ENCODE peak calls at places on chromosomes 3 and 15, in five cellular contexts. G, M, Y, A and K are unnamed samples.

GRCh38 chr3:39249453-39250115 is 30.3 kb downstream of the CX3CR1 start:
- DNase-seq in G (no peak), M (no peak), Y (no peak), A (no peak), K (no peak)

GRCh38 chr3:68436619-68437411 is 495.5 kb downstream of the TAFA4 start:
- DNase-seq in G (no peak), M (no peak), Y (no peak), A (no peak), K (no peak)

GRCh38 chr3:99499235-99499798 is 139.1 kb upstream of the COL8A1 start:
- DNase-seq in G (no peak), M (peak), Y (no peak), A (peak), K (peak)

GRCh38 chr3:65758871-65759598 is 279.7 kb downstream of the MAGI1 start:
- DNase-seq in G (no peak), M (no peak), Y (no peak), A (no peak), K (no peak)

GRCh38 chr3:61627768-61628185 is 66.4 kb downstream of the PTPRG start:
- DNase-seq in G (no peak), M (peak), Y (no peak), A (no peak), K (no peak)

GRCh38 chr3:101223016-101223415 is 97.4 kb downstream of the IMPG2 start:
- DNase-seq in G (no peak), M (no peak), Y (no peak), A (no peak), K (no peak)

GRCh38 chr15:35168464-35168863 is 83.4 kb upstream of the NANOGP8 start:
- DNase-seq in G (no peak), M (peak), Y (no peak), A (no peak), K (no peak)

GRCh38 chr15:25501828-25502446 is 63.1 kb upstream of the UBE3A start:
- DNase-seq in G (no peak), M (peak), Y (no peak), A (no peak), K (no peak)

GRCh38 chr3:53890726-53891499 is 746 bp downstream of the SELENOK start:
- DNase-seq in G (no peak), M (peak), Y (peak), A (no peak), K (peak)

GRCh38 chr3:40487172-40487571 is 10.2 kb downstream of the ZNF619 start:
- DNase-seq in G (no peak), M (no peak), Y (no peak), A (no peak), K (no peak)

GRCh38 chr3:190122198-190122771 is 1.6 kb upstream of the P3H2 start:
- DNase-seq in G (no peak), M (no peak), Y (no peak), A (no peak), K (no peak)

GRCh38 chr15:47586653-47587224 is 130.6 kb upstream of the SEMA6D start:
- DNase-seq in G (no peak), M (no peak), Y (peak), A (no peak), K (no peak)

GRCh38 chr15:73631915-73632669 is 1.1 kb downstream of the NPTN start:
- DNase-seq in G (peak), M (peak), Y (peak), A (peak), K (no peak)
- TF ChIP-seq POLR2AphosphoS5 in G (peak), M (no peak), Y (peak), A (no peak), K (peak)

GRCh38 chr3:13332158-13332557 is 88.0 kb downstream of the NUP210 start:
- DNase-seq in G (no peak), M (no peak), Y (peak), A (no peak), K (peak)
- TF ChIP-seq POLR2A in G (no peak), M (no peak), Y (no peak), A (no peak), K (no peak)

DNA sequence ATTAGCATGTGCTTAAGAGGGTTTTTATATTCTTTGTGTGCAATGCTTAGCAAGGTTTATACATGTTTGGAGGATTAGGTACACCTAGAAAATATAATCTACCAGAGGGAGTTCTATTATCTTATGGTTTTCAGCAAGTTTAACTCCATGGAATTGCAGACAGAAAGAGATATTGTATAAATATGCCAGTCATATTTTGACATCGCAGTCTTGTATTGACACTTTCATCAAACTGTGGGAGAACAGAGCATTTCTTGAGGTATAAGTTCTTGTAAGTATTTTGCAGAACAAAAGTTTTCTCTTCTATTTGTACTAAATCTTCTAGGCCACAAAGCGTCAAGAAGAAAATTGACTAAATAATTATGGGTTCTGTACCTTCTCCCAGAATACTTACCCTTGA is 410.1 kb downstream of the RBMS3 start:
- DNase-seq in G (no peak), M (no peak), Y (no peak), A (no peak), K (no peak)
- TF ChIP-seq POLR2AphosphoS5 in G (no peak), M (no peak), Y (no peak), A (no peak), K (no peak)

GRCh38 chr3:49026536-49026935 is 2.7 kb downstream of the IMPDH2 start:
- DNase-seq in G (no peak), M (no peak), Y (no peak), A (no peak), K (no peak)

GRCh38 chr3:49024449-49024848 is 2.5 kb downstream of the NDUFAF3 start:
- DNase-seq in G (no peak), M (no peak), Y (no peak), A (no peak), K (no peak)

GRCh38 chr3:49023775-49024174 is 1.9 kb downstream of the NDUFAF3 start:
- DNase-seq in G (no peak), M (no peak), Y (no peak), A (no peak), K (no peak)

GRCh38 chr3:49025793-49026520 is 3.2 kb downstream of the IMPDH2 start:
- DNase-seq in G (no peak), M (no peak), Y (no peak), A (no peak), K (no peak)

GRCh38 chr3:49025005-49025792 is 3.3 kb downstream of the NDUFAF3 start:
- DNase-seq in G (no peak), M (no peak), Y (no peak), A (no peak), K (no peak)
- TF ChIP-seq POLR2A in G (no peak), M (no peak), Y (no peak), A (peak), K (no peak)

DNA sequence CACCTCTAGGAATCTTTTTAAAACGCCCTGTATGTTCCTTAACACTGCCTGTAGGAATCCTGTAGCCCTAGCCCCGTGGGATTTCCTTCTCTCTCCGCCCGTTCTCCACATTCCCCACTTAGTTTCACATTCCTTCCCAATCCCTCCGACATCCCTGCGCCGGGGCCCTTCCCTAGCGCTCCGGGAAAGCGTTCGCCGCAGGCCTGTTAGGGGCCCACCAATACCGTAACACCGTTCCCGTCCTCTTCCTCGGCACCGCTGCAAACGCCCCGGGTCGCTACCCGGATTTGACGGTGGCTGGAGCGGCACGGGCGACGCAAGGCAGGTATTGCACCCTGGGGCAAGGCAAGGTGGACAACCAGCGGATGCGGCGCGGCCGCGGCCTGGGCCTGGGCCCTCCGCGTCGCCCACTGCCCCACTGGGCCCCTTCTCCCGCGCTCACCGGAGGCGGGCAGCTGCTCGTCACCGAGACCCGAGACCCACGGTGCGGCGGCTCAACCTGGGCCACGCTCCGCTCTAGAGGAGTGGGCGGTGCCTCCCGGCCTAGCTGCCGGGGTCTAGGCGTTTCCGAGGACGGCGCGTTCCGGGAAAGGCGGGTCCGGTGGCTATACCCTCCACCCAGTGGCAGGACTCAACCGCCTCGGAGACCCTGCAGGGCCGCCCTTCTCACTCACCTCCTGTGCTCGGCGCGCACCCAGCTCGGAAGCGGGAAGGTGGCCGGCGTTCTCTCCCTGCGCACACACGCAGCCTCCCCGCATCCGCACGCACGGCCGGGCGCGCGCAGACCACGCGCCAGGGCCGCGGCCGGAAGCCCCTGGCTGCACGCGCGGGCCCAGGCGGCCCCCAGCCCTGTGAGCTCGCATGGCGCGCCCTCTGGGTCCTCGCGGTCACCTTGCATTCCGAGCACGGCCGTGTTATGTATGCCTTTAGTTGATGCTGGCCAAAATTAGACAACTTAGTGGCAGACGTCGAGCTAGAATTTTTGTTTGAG is at the start of gene B3GALNT1:
- DNase-seq in G (peak), M (peak), Y (peak), A (no peak), K (peak)
- TF ChIP-seq POLR2AphosphoS5 in G (no peak), M (peak), Y (peak), A (no peak), K (no peak)

DNA sequence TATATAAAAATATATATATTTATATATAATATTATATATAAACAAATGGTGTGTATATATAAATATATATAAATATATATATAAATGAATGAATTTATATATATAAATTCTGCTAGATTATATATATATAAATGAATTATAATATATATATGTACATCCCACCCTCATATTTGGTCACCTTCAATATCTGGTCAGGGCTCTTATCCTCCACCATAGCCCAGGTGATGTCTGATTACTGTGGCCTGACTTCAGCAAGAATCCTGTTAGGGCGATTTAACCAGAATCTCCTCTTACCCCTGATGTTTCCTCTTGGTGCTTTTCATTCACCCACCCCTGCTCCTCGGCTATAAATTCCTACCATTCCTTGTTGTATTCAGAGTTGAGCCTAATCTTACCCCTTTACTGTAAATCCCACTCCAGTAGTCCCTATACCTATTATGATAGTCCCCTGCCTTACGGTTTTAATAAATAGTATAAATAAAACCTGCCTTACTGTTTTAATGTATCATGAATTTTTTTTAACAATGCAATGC is 439.6 kb downstream of the PLOD2 start:
- DNase-seq in G (no peak), M (no peak), Y (no peak), A (no peak), K (no peak)
- TF ChIP-seq POLR2A in G (no peak), M (no peak), Y (no peak), A (no peak), K (no peak)

GRCh38 chr3:188573929-188574317 is 420.0 kb downstream of the LPP start:
- DNase-seq in G (no peak), M (no peak), Y (no peak), A (no peak), K (no peak)

GRCh38 chr3:188574885-188575284 is 420.9 kb downstream of the LPP start:
- DNase-seq in G (no peak), M (no peak), Y (no peak), A (no peak), K (no peak)

GRCh38 chr3:188578579-188579363 is 424.8 kb downstream of the LPP start:
- DNase-seq in G (peak), M (peak), Y (no peak), A (no peak), K (no peak)

GRCh38 chr3:188575501-188575900 is 421.5 kb downstream of the LPP start:
- DNase-seq in G (no peak), M (no peak), Y (no peak), A (no peak), K (no peak)

DNA sequence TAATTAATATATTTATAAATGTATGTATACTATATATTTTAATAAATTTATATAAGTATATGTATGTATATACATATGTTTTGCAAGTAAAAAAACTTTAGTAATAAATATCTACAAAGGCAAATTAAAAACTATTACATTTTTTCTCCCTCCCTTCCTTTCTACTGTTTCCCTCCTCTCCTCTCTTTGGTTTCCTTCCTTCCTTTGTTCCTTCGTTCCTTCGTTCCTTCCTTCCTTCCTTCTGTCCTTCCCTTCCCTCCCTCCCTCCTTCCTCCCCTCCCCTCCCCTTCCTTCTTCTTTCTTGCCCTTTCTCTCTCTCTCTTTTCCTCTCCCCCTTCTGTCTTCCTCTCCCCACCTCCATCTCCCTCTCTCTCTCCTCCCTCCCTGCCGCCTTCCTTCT is 423.6 kb downstream of the LPP start:
- DNase-seq in G (no peak), M (no peak), Y (no peak), A (no peak), K (no peak)
- TF ChIP-seq POLR2AphosphoS5 in G (no peak), M (no peak), Y (no peak), A (no peak), K (no peak)

DNA sequence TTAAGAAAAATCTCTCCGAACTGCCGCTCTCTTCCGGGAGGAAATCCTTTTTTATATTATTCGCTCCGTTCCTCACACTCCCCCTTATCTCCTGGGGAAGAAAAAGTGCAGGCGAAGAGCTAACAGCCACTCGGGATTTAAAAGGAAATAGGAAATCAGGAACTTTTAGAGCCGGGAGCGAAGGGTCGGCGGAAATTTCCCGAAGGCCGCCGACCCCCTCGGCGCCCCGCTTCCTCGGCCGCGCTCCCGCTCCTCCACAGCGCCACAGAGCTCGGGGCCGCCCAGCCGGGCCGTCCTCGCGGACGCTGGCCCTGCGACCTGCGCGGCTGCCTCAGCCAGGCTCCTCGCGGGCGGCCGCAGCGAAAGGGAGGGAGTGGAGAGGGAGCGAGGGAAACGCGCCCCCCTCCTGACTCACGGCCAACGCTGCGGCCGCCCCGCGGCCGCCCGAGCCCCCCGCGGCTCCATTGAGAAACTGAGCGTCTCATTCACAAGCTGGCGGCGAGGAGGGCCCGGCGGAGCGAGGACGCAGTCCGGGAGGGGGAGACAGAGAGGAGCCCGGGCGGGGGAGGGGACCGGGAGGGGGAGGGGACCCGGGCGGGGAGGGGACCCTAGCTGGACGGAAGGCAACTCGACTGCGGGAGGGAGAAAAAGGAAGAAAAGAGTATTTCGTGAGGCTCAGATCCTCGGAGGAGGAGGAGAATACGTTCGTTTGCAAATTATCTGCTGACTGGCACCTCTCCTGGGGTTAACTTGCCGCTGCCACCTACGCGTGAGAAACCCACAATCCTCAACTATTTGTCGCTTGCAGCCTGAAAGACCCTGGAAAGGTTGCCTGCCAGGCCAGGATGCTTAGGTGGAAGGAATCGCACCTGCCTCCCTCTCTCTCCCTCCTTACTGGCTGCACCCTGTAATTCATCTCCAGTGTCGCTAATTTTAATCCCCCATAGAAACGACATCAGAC is at the start of gene PTPN9:
- DNase-seq in G (peak), M (peak), Y (peak), A (peak), K (peak)
- TF ChIP-seq POLR2A in G (no peak), M (peak), Y (peak), A (peak), K (no peak)

GRCh38 chr15:31349233-31350141 is 22.9 kb downstream of the KLF13 start:
- DNase-seq in G (no peak), M (no peak), Y (no peak), A (no peak), K (no peak)
- TF ChIP-seq POLR2AphosphoS5 in G (no peak), M (no peak), Y (no peak), A (no peak), K (no peak)

GRCh38 chr15:40309344-40309862 is 1.7 kb upstream of the PLCB2 start:
- DNase-seq in G (no peak), M (no peak), Y (no peak), A (no peak), K (no peak)

GRCh38 chr15:40308844-40309189 is 1.1 kb upstream of the PLCB2 start:
- DNase-seq in G (peak), M (no peak), Y (no peak), A (peak), K (no peak)

GRCh38 chr15:40306371-40306770 is 1.4 kb downstream of the PLCB2 start:
- DNase-seq in G (peak), M (no peak), Y (no peak), A (no peak), K (no peak)

GRCh38 chr15:40306908-40307307 is 827 bp downstream of the PLCB2 start:
- DNase-seq in G (no peak), M (no peak), Y (no peak), A (no peak), K (no peak)

DNA sequence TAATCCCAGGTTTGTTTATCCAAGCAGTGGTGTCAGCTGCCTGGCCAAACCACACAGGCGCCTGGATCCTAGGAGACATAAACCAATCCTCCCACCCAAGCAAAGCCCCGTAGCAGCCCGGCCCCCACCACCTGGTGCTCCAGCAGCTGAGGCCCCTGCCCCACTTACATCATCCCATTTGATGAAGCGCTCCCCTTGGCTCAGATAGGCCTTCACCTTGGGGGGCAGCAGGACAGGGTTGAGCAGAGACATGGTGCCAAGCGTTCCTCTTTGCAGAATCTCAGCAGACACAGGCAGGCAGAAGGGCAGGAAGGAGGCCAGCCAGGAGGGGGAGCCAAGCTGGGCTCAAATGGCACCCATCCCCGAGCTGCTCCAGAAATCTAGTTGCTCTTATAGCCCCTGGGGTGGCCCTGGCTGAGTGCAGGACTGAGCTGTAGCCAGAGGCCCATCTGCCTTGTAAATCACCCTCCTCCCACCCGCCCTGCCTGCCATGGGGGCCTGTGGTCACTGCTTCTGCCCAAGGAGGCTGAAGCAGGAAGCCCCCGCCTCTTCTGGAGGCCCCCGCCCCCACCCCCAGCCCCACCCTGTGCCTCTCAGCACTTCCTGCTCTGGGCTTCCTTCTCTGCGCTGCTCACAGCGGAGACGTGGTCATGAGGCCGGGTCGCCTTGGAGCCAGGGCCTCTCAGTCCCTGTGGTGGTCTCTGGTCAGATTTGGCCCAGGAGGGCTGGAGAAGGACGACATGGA is at the start of gene PLCB2:
- DNase-seq in G (peak), M (no peak), Y (no peak), A (peak), K (no peak)
- TF ChIP-seq POLR2A in G (no peak), M (no peak), Y (no peak), A (no peak), K (no peak)